ENCODE peak calls at places on chromosomes 5 and 9, in eight cellular contexts. One of them, this sample, is unnamed.

GRCh38 chr5:171755354-171755821 is 30.2 kb upstream of the SMIM23 start:
- DNase-seq in GM12864: no peak
- DNase-seq in ovary: no peak
- DNase-seq in iris pigment epithelial cell: peak
- DNase-seq in foreskin fibroblast: peak
- DNase-seq in renal cortical epithelial cell: no peak
- DNase-seq in substantia nigra: no peak
- DNase-seq in myocyte: no peak
- DNase-seq in this sample: no peak

GRCh38 chr9:26833792-26834191 is 58.8 kb downstream of the CAAP1 start:
- DNase-seq in GM12864: no peak
- DNase-seq in ovary: no peak
- DNase-seq in iris pigment epithelial cell: no peak
- DNase-seq in foreskin fibroblast: no peak
- DNase-seq in renal cortical epithelial cell: peak
- DNase-seq in substantia nigra: no peak
- DNase-seq in myocyte: peak
- DNase-seq in this sample: no peak

GRCh38 chr9:89811896-89812450 is 207.2 kb downstream of the GADD45G start:
- DNase-seq in GM12864: no peak
- DNase-seq in ovary: no peak
- DNase-seq in iris pigment epithelial cell: no peak
- DNase-seq in foreskin fibroblast: no peak
- DNase-seq in renal cortical epithelial cell: no peak
- DNase-seq in substantia nigra: no peak
- DNase-seq in myocyte: no peak
- DNase-seq in this sample: no peak

GRCh38 chr5:34524123-34524522 is 132.0 kb upstream of the RAI14 start:
- DNase-seq in GM12864: no peak
- DNase-seq in ovary: no peak
- DNase-seq in iris pigment epithelial cell: peak
- DNase-seq in foreskin fibroblast: peak
- DNase-seq in renal cortical epithelial cell: peak
- DNase-seq in substantia nigra: no peak
- DNase-seq in myocyte: no peak
- DNase-seq in this sample: no peak

GRCh38 chr9:123611228-123611627 is 255.2 kb downstream of the CRB2 start:
- DNase-seq in GM12864: no peak
- DNase-seq in ovary: no peak
- DNase-seq in iris pigment epithelial cell: peak
- DNase-seq in foreskin fibroblast: peak
- DNase-seq in renal cortical epithelial cell: peak
- DNase-seq in substantia nigra: no peak
- DNase-seq in myocyte: peak
- DNase-seq in this sample: no peak

GRCh38 chr5:119274024-119274766 is 81.6 kb upstream of the TNFAIP8 start:
- DNase-seq in GM12864: no peak
- DNase-seq in ovary: no peak
- DNase-seq in iris pigment epithelial cell: no peak
- DNase-seq in foreskin fibroblast: no peak
- DNase-seq in renal cortical epithelial cell: peak
- DNase-seq in substantia nigra: no peak
- DNase-seq in myocyte: no peak
- DNase-seq in this sample: no peak

GRCh38 chr9:100227636-100228035 is 125.1 kb downstream of the TEX10 start:
- DNase-seq in GM12864: no peak
- DNase-seq in ovary: no peak
- DNase-seq in iris pigment epithelial cell: no peak
- DNase-seq in foreskin fibroblast: no peak
- DNase-seq in renal cortical epithelial cell: no peak
- DNase-seq in substantia nigra: no peak
- DNase-seq in myocyte: no peak
- DNase-seq in this sample: no peak

GRCh38 chr5:169945831-169946261 is 34.4 kb downstream of the INSYN2B start:
- DNase-seq in GM12864: no peak
- DNase-seq in ovary: peak
- DNase-seq in iris pigment epithelial cell: peak
- DNase-seq in foreskin fibroblast: peak
- DNase-seq in renal cortical epithelial cell: peak
- DNase-seq in substantia nigra: peak
- DNase-seq in myocyte: peak
- DNase-seq in this sample: peak

GRCh38 chr5:53490747-53491146 is 10.3 kb downstream of the FST start:
- DNase-seq in GM12864: no peak
- DNase-seq in ovary: no peak
- DNase-seq in iris pigment epithelial cell: peak
- DNase-seq in foreskin fibroblast: peak
- DNase-seq in renal cortical epithelial cell: peak
- DNase-seq in substantia nigra: no peak
- DNase-seq in myocyte: peak
- DNase-seq in this sample: no peak

GRCh38 chr9:89993678-89994630 is 389.1 kb downstream of the GADD45G start:
- DNase-seq in GM12864: no peak
- DNase-seq in ovary: peak
- DNase-seq in iris pigment epithelial cell: no peak
- DNase-seq in foreskin fibroblast: no peak
- DNase-seq in renal cortical epithelial cell: no peak
- DNase-seq in substantia nigra: no peak
- DNase-seq in myocyte: peak
- DNase-seq in this sample: no peak

GRCh38 chr9:38619556-38620447 is 594 bp downstream of the ANKRD18A start:
- DNase-seq in GM12864: no peak
- DNase-seq in ovary: no peak
- DNase-seq in iris pigment epithelial cell: no peak
- DNase-seq in foreskin fibroblast: no peak
- DNase-seq in renal cortical epithelial cell: no peak
- DNase-seq in substantia nigra: peak
- DNase-seq in myocyte: peak
- DNase-seq in this sample: no peak

GRCh38 chr9:95533996-95534680 is 17.4 kb upstream of the PTCH1 start:
- DNase-seq in GM12864: no peak
- DNase-seq in ovary: no peak
- DNase-seq in iris pigment epithelial cell: no peak
- DNase-seq in foreskin fibroblast: no peak
- DNase-seq in renal cortical epithelial cell: no peak
- DNase-seq in substantia nigra: no peak
- DNase-seq in myocyte: no peak
- DNase-seq in this sample: no peak

GRCh38 chr5:10479226-10479721 is 37.6 kb downstream of the ROPN1L start:
- DNase-seq in GM12864: no peak
- DNase-seq in ovary: no peak
- DNase-seq in iris pigment epithelial cell: peak
- DNase-seq in foreskin fibroblast: peak
- DNase-seq in renal cortical epithelial cell: peak
- DNase-seq in substantia nigra: no peak
- DNase-seq in myocyte: peak
- DNase-seq in this sample: no peak

GRCh38 chr5:171806976-171807823 is 21.6 kb downstream of the SMIM23 start:
- DNase-seq in GM12864: no peak
- DNase-seq in ovary: no peak
- DNase-seq in iris pigment epithelial cell: peak
- DNase-seq in foreskin fibroblast: peak
- DNase-seq in renal cortical epithelial cell: peak
- DNase-seq in substantia nigra: no peak
- DNase-seq in myocyte: no peak
- DNase-seq in this sample: no peak

GRCh38 chr5:36058776-36059175 is 7.9 kb downstream of the UGT3A2 start:
- DNase-seq in GM12864: no peak
- DNase-seq in ovary: no peak
- DNase-seq in iris pigment epithelial cell: no peak
- DNase-seq in foreskin fibroblast: no peak
- DNase-seq in renal cortical epithelial cell: no peak
- DNase-seq in substantia nigra: no peak
- DNase-seq in myocyte: no peak
- DNase-seq in this sample: no peak

GRCh38 chr9:106945727-106946690 is 83.0 kb downstream of the ZNF462 start:
- DNase-seq in GM12864: no peak
- DNase-seq in ovary: no peak
- DNase-seq in iris pigment epithelial cell: peak
- DNase-seq in foreskin fibroblast: peak
- DNase-seq in renal cortical epithelial cell: peak
- DNase-seq in substantia nigra: no peak
- DNase-seq in myocyte: peak
- DNase-seq in this sample: no peak

GRCh38 chr9:108125541-108125940 is 636.0 kb upstream of the KLF4 start:
- DNase-seq in GM12864: no peak
- DNase-seq in ovary: no peak
- DNase-seq in iris pigment epithelial cell: no peak
- DNase-seq in foreskin fibroblast: no peak
- DNase-seq in renal cortical epithelial cell: no peak
- DNase-seq in substantia nigra: no peak
- DNase-seq in myocyte: no peak
- DNase-seq in this sample: no peak

GRCh38 chr9:36759141-36759540 is 186.4 kb downstream of the MELK start:
- DNase-seq in GM12864: no peak
- DNase-seq in ovary: no peak
- DNase-seq in iris pigment epithelial cell: no peak
- DNase-seq in foreskin fibroblast: no peak
- DNase-seq in renal cortical epithelial cell: no peak
- DNase-seq in substantia nigra: no peak
- DNase-seq in myocyte: no peak
- DNase-seq in this sample: no peak

GRCh38 chr5:67971223-67971830 is 244.2 kb upstream of the PIK3R1 start:
- DNase-seq in GM12864: no peak
- DNase-seq in ovary: peak
- DNase-seq in iris pigment epithelial cell: peak
- DNase-seq in foreskin fibroblast: peak
- DNase-seq in renal cortical epithelial cell: peak
- DNase-seq in substantia nigra: no peak
- DNase-seq in myocyte: peak
- DNase-seq in this sample: no peak

GRCh38 chr9:131287366-131287765 is 2.2 kb upstream of the PLPP7 start:
- DNase-seq in GM12864: no peak
- DNase-seq in ovary: no peak
- DNase-seq in iris pigment epithelial cell: no peak
- DNase-seq in foreskin fibroblast: no peak
- DNase-seq in renal cortical epithelial cell: no peak
- DNase-seq in substantia nigra: no peak
- DNase-seq in myocyte: no peak
- DNase-seq in this sample: no peak

GRCh38 chr5:95759005-95759404 is 27.9 kb downstream of the RHOBTB3 start:
- DNase-seq in GM12864: no peak
- DNase-seq in ovary: no peak
- DNase-seq in iris pigment epithelial cell: no peak
- DNase-seq in foreskin fibroblast: no peak
- DNase-seq in renal cortical epithelial cell: no peak
- DNase-seq in substantia nigra: no peak
- DNase-seq in myocyte: no peak
- DNase-seq in this sample: no peak

GRCh38 chr5:54022156-54022685 is 288.2 kb downstream of the ARL15 start:
- DNase-seq in GM12864: no peak
- DNase-seq in ovary: no peak
- DNase-seq in iris pigment epithelial cell: no peak
- DNase-seq in foreskin fibroblast: no peak
- DNase-seq in renal cortical epithelial cell: no peak
- DNase-seq in substantia nigra: no peak
- DNase-seq in myocyte: no peak
- DNase-seq in this sample: no peak

This sample was measured in frontal cortex.